ENCODE peak calls at places on chromosome 16, in seven cellular contexts. One of them, this sample, is unnamed.

GRCh38 chr16:4200000-4200780 is 41.7 kb downstream of the SRL start:
- DNase-seq in RCC 7860: peak; percentile 44
- DNase-seq in ascending aorta: peak; percentile 23
- DNase-seq in A172: peak; percentile 57
- DNase-seq in CD8-positive, alpha-beta T cell: no peak
- DNase-seq in fibroblast of villous mesenchyme: peak; percentile 66
- DNase-seq in omental fat pad: peak; percentile 38
- DNase-seq in this sample: peak; percentile 46

GRCh38 chr16:50673496-50674275 is 7.4 kb downstream of the SNX20 start:
- DNase-seq in RCC 7860: no peak
- DNase-seq in A172: no peak
- DNase-seq in fibroblast of villous mesenchyme: no peak
- DNase-seq in omental fat pad: no peak
- DNase-seq in CD8-positive, alpha-beta T cell: no peak
- DNase-seq in ascending aorta: no peak
- DNase-seq in this sample: no peak

GRCh38 chr16:85390511-85391174 is 222.5 kb upstream of the GSE1 start:
- DNase-seq in CD8-positive, alpha-beta T cell: no peak
- DNase-seq in ascending aorta: no peak
- DNase-seq in fibroblast of villous mesenchyme: peak; percentile 98
- DNase-seq in A172: peak; percentile 97
- DNase-seq in omental fat pad: peak; percentile 77
- DNase-seq in RCC 7860: peak; percentile 86
- DNase-seq in this sample: peak; percentile 74

GRCh38 chr16:17173134-17173729 is 297.5 kb downstream of the XYLT1 start:
- DNase-seq in RCC 7860: no peak
- DNase-seq in ascending aorta: peak; percentile 25
- DNase-seq in A172: no peak
- DNase-seq in fibroblast of villous mesenchyme: peak; percentile 79
- DNase-seq in omental fat pad: no peak
- DNase-seq in CD8-positive, alpha-beta T cell: peak; percentile 1
- DNase-seq in this sample: no peak

GRCh38 chr16:11636172-11636721 is 32.0 kb upstream of the SNN start:
- DNase-seq in CD8-positive, alpha-beta T cell: no peak
- DNase-seq in omental fat pad: no peak
- DNase-seq in A172: no peak
- DNase-seq in RCC 7860: no peak
- DNase-seq in ascending aorta: no peak
- DNase-seq in fibroblast of villous mesenchyme: no peak
- DNase-seq in this sample: no peak

GRCh38 chr16:23410176-23410575 is 42.8 kb downstream of the COG7 start:
- DNase-seq in RCC 7860: no peak
- DNase-seq in fibroblast of villous mesenchyme: no peak
- DNase-seq in ascending aorta: no peak
- DNase-seq in A172: peak; percentile 69
- DNase-seq in omental fat pad: no peak
- DNase-seq in CD8-positive, alpha-beta T cell: no peak
- DNase-seq in this sample: no peak

GRCh38 chr16:55447231-55447630 is 31.8 kb upstream of the MMP2 start:
- DNase-seq in A172: no peak
- DNase-seq in omental fat pad: no peak
- DNase-seq in RCC 7860: no peak
- DNase-seq in fibroblast of villous mesenchyme: no peak
- DNase-seq in ascending aorta: no peak
- DNase-seq in CD8-positive, alpha-beta T cell: no peak
- DNase-seq in this sample: no peak

GRCh38 chr16:31074814-31075183 is 577 bp downstream of the ZNF646 start:
- DNase-seq in RCC 7860: no peak
- DNase-seq in fibroblast of villous mesenchyme: peak; percentile 36
- DNase-seq in omental fat pad: no peak
- DNase-seq in ascending aorta: no peak
- DNase-seq in A172: no peak
- DNase-seq in CD8-positive, alpha-beta T cell: no peak
- DNase-seq in this sample: no peak

GRCh38 chr16:30565526-30565925 is 6.0 kb downstream of the ZNF688 start:
- DNase-seq in A172: no peak
- DNase-seq in RCC 7860: no peak
- DNase-seq in ascending aorta: no peak
- DNase-seq in fibroblast of villous mesenchyme: no peak
- DNase-seq in CD8-positive, alpha-beta T cell: no peak
- DNase-seq in omental fat pad: no peak
- DNase-seq in this sample: no peak

GRCh38 chr16:87233928-87234327 is 83.3 kb downstream of the C16orf95 start:
- DNase-seq in RCC 7860: no peak
- DNase-seq in A172: no peak
- DNase-seq in omental fat pad: no peak
- DNase-seq in CD8-positive, alpha-beta T cell: no peak
- DNase-seq in fibroblast of villous mesenchyme: peak; percentile 30
- DNase-seq in ascending aorta: no peak
- DNase-seq in this sample: no peak

GRCh38 chr16:85002099-85002541 is 9.2 kb downstream of the ZDHHC7 start:
- DNase-seq in omental fat pad: no peak
- DNase-seq in ascending aorta: no peak
- DNase-seq in CD8-positive, alpha-beta T cell: no peak
- DNase-seq in A172: no peak
- DNase-seq in RCC 7860: peak; percentile 56
- DNase-seq in fibroblast of villous mesenchyme: no peak
- DNase-seq in this sample: no peak

GRCh38 chr16:2056077-2056476 is 8.3 kb downstream of the TSC2 start:
- DNase-seq in fibroblast of villous mesenchyme: peak; percentile 45
- DNase-seq in omental fat pad: no peak
- DNase-seq in CD8-positive, alpha-beta T cell: no peak
- DNase-seq in A172: no peak
- DNase-seq in RCC 7860: no peak
- DNase-seq in ascending aorta: no peak
- DNase-seq in this sample: no peak

GRCh38 chr16:89119661-89120141 is 26.0 kb downstream of the ACSF3 start:
- DNase-seq in ascending aorta: no peak
- DNase-seq in fibroblast of villous mesenchyme: no peak
- DNase-seq in RCC 7860: no peak
- DNase-seq in omental fat pad: no peak
- DNase-seq in CD8-positive, alpha-beta T cell: no peak
- DNase-seq in A172: no peak
- DNase-seq in this sample: no peak

GRCh38 chr16:27080870-27081269 is 14.1 kb downstream of the C16orf82 start:
- DNase-seq in fibroblast of villous mesenchyme: peak; percentile 2
- DNase-seq in A172: no peak
- DNase-seq in CD8-positive, alpha-beta T cell: no peak
- DNase-seq in ascending aorta: no peak
- DNase-seq in omental fat pad: no peak
- DNase-seq in RCC 7860: no peak
- DNase-seq in this sample: peak; percentile 17

GRCh38 chr16:9165601-9166220 is 74.3 kb downstream of the HAPSTR1 start:
- DNase-seq in ascending aorta: no peak
- DNase-seq in RCC 7860: no peak
- DNase-seq in fibroblast of villous mesenchyme: no peak
- DNase-seq in CD8-positive, alpha-beta T cell: no peak
- DNase-seq in omental fat pad: no peak
- DNase-seq in A172: no peak
- DNase-seq in this sample: no peak

GRCh38 chr16:30472328-30472942 is at the start of gene ITGAL:
- DNase-seq in CD8-positive, alpha-beta T cell: peak; percentile 76
- DNase-seq in ascending aorta: peak; percentile 38
- DNase-seq in fibroblast of villous mesenchyme: no peak
- DNase-seq in omental fat pad: no peak
- DNase-seq in RCC 7860: no peak
- DNase-seq in A172: no peak
- DNase-seq in this sample: no peak

GRCh38 chr16:8661703-8662102 is 12.7 kb upstream of the ABAT start:
- DNase-seq in RCC 7860: no peak
- DNase-seq in omental fat pad: no peak
- DNase-seq in ascending aorta: no peak
- DNase-seq in A172: no peak
- DNase-seq in fibroblast of villous mesenchyme: no peak
- DNase-seq in CD8-positive, alpha-beta T cell: no peak
- DNase-seq in this sample: no peak

GRCh38 chr16:50584033-50584722 is 36.0 kb downstream of the NKD1 start:
- DNase-seq in omental fat pad: no peak
- DNase-seq in RCC 7860: no peak
- DNase-seq in fibroblast of villous mesenchyme: no peak
- DNase-seq in ascending aorta: no peak
- DNase-seq in A172: no peak
- DNase-seq in CD8-positive, alpha-beta T cell: no peak
- DNase-seq in this sample: no peak

GRCh38 chr16:85445779-85446222 is 167.3 kb upstream of the GSE1 start:
- DNase-seq in ascending aorta: no peak
- DNase-seq in A172: no peak
- DNase-seq in omental fat pad: no peak
- DNase-seq in RCC 7860: no peak
- DNase-seq in fibroblast of villous mesenchyme: no peak
- DNase-seq in CD8-positive, alpha-beta T cell: no peak
- DNase-seq in this sample: no peak

GRCh38 chr16:30186782-30187555 is 3.6 kb downstream of the CORO1A start:
- DNase-seq in fibroblast of villous mesenchyme: peak; percentile 17
- DNase-seq in RCC 7860: no peak
- DNase-seq in CD8-positive, alpha-beta T cell: peak; percentile 82
- DNase-seq in ascending aorta: no peak
- DNase-seq in A172: no peak
- DNase-seq in omental fat pad: peak; percentile 69
- DNase-seq in this sample: peak; percentile 73

GRCh38 chr16:30846649-30847402 is 47.1 kb downstream of the BCL7C start:
- DNase-seq in CD8-positive, alpha-beta T cell: no peak
- DNase-seq in omental fat pad: no peak
- DNase-seq in A172: no peak
- DNase-seq in ascending aorta: no peak
- DNase-seq in RCC 7860: no peak
- DNase-seq in fibroblast of villous mesenchyme: no peak
- DNase-seq in this sample: no peak

GRCh38 chr16:86447228-86447627 is 63.1 kb upstream of the FOXF1 start:
- DNase-seq in A172: no peak
- DNase-seq in omental fat pad: no peak
- DNase-seq in RCC 7860: no peak
- DNase-seq in CD8-positive, alpha-beta T cell: no peak
- DNase-seq in fibroblast of villous mesenchyme: no peak
- DNase-seq in ascending aorta: no peak
- DNase-seq in this sample: no peak

GRCh38 chr16:3058173-3059030 is 7.0 kb upstream of the IL32 start:
- DNase-seq in A172: peak; percentile 36
- DNase-seq in ascending aorta: no peak
- DNase-seq in RCC 7860: peak; percentile 15
- DNase-seq in CD8-positive, alpha-beta T cell: peak; percentile 45
- DNase-seq in fibroblast of villous mesenchyme: peak; percentile 20
- DNase-seq in omental fat pad: no peak
- DNase-seq in this sample: peak; percentile 37

GRCh38 chr16:4487955-4488481 is 11.8 kb downstream of the HMOX2 start:
- DNase-seq in omental fat pad: no peak
- DNase-seq in A172: peak; percentile 35
- DNase-seq in fibroblast of villous mesenchyme: peak; percentile 68
- DNase-seq in CD8-positive, alpha-beta T cell: no peak
- DNase-seq in RCC 7860: peak; percentile 68
- DNase-seq in ascending aorta: no peak
- DNase-seq in this sample: no peak

GRCh38 chr16:87939562-87940423 is 3.5 kb upstream of the CA5A start:
- DNase-seq in ascending aorta: no peak
- DNase-seq in omental fat pad: no peak
- DNase-seq in CD8-positive, alpha-beta T cell: no peak
- DNase-seq in RCC 7860: no peak
- DNase-seq in A172: no peak
- DNase-seq in fibroblast of villous mesenchyme: no peak
- DNase-seq in this sample: no peak

GRCh38 chr16:57479422-57480126 is 6.7 kb downstream of the DOK4 start:
- DNase-seq in RCC 7860: peak; percentile 71
- DNase-seq in ascending aorta: no peak
- DNase-seq in CD8-positive, alpha-beta T cell: no peak
- DNase-seq in A172: peak; percentile 87
- DNase-seq in fibroblast of villous mesenchyme: peak; percentile 73
- DNase-seq in omental fat pad: no peak
- DNase-seq in this sample: peak; percentile 73

GRCh38 chr16:85302848-85303353 is 190.6 kb upstream of the CIBAR2 start:
- DNase-seq in omental fat pad: no peak
- DNase-seq in ascending aorta: no peak
- DNase-seq in RCC 7860: no peak
- DNase-seq in CD8-positive, alpha-beta T cell: no peak
- DNase-seq in fibroblast of villous mesenchyme: no peak
- DNase-seq in A172: no peak
- DNase-seq in this sample: no peak

GRCh38 chr16:56475226-56475625 is 23.9 kb downstream of the OGFOD1 start:
- DNase-seq in A172: no peak
- DNase-seq in ascending aorta: no peak
- DNase-seq in omental fat pad: no peak
- DNase-seq in fibroblast of villous mesenchyme: no peak
- DNase-seq in RCC 7860: no peak
- DNase-seq in CD8-positive, alpha-beta T cell: no peak
- DNase-seq in this sample: peak; percentile 93

GRCh38 chr16:31273676-31274075 is 13.9 kb downstream of the ITGAM start:
- DNase-seq in RCC 7860: no peak
- DNase-seq in ascending aorta: no peak
- DNase-seq in omental fat pad: no peak
- DNase-seq in A172: no peak
- DNase-seq in fibroblast of villous mesenchyme: no peak
- DNase-seq in CD8-positive, alpha-beta T cell: no peak
- DNase-seq in this sample: no peak

GRCh38 chr16:54050281-54051210 is 236.0 kb downstream of the IRX3 start:
- DNase-seq in A172: peak; percentile 64
- DNase-seq in fibroblast of villous mesenchyme: peak; percentile 83
- DNase-seq in omental fat pad: no peak
- DNase-seq in RCC 7860: no peak
- DNase-seq in ascending aorta: no peak
- DNase-seq in CD8-positive, alpha-beta T cell: no peak
- DNase-seq in this sample: peak; percentile 88

GRCh38 chr16:89308391-89309333 is 91.2 kb downstream of the ZNF778 start:
- DNase-seq in RCC 7860: no peak
- DNase-seq in ascending aorta: no peak
- DNase-seq in omental fat pad: no peak
- DNase-seq in fibroblast of villous mesenchyme: no peak
- DNase-seq in A172: no peak
- DNase-seq in CD8-positive, alpha-beta T cell: peak; percentile 29
- DNase-seq in this sample: no peak

GRCh38 chr16:74731853-74732477 is 31.3 kb upstream of the MLKL start:
- DNase-seq in ascending aorta: no peak
- DNase-seq in fibroblast of villous mesenchyme: no peak
- DNase-seq in RCC 7860: no peak
- DNase-seq in A172: no peak
- DNase-seq in omental fat pad: no peak
- DNase-seq in CD8-positive, alpha-beta T cell: no peak
- DNase-seq in this sample: no peak

GRCh38 chr16:83888672-83889044 is 10.3 kb upstream of the MLYCD start:
- DNase-seq in A172: no peak
- DNase-seq in RCC 7860: no peak
- DNase-seq in ascending aorta: no peak
- DNase-seq in CD8-positive, alpha-beta T cell: no peak
- DNase-seq in omental fat pad: no peak
- DNase-seq in fibroblast of villous mesenchyme: no peak
- DNase-seq in this sample: no peak